ENCODE peak calls at places on chromosomes 4 and X, in five cellular contexts. X is dorsolateral prefrontal cortex, U is GM23338, N is brain microvascular endothelial cell, Z is ovary. D is an unnamed sample.

GRCh38 chr4:136369073-136369472 is 1163.2 kb downstream of the PCDH18 start:
- DNase-seq in N (no peak), Z (no peak), X (no peak), U (no peak), D (no peak)

GRCh38 chr4:83870551-83870950 is 334.6 kb downstream of the GPAT3 start:
- DNase-seq in N (no peak), X (no peak), Z (no peak), U (no peak), D (no peak)

GRCh38 chrX:39840141-39841126 is 257.3 kb downstream of the BCOR start:
- DNase-seq in Z (no peak), N (no peak), U (no peak), X (no peak), D (no peak)

GRCh38 chrX:81120270-81120935 is 81.3 kb downstream of the HMGN5 start:
- DNase-seq in N (no peak), Z (no peak), U (no peak), X (no peak), D (no peak)

GRCh38 chr4:99324978-99325377 is 3.8 kb upstream of the ADH1B start:
- DNase-seq in Z (peak; percentile 87), U (peak; percentile 2), X (no peak), N (peak; percentile 6), D (peak; percentile 63)

GRCh38 chrX:49039598-49040375 is 3.4 kb downstream of the TFE3 start:
- DNase-seq in N (peak; percentile 81), X (peak; percentile 42), U (peak; percentile 95), Z (peak; percentile 85), D (peak; percentile 63)

GRCh38 chr4:94410678-94411206 is 41.0 kb upstream of the PDLIM5 start:
- DNase-seq in Z (peak; percentile 46), X (no peak), U (no peak), N (peak; percentile 89), D (peak; percentile 55)

GRCh38 chrX:102746134-102746584 is 25.6 kb downstream of the GPRASP3 start:
- DNase-seq in X (peak; percentile 38), U (peak; percentile 49), Z (peak; percentile 41), N (no peak), D (peak; percentile 52)

GRCh38 chr4:99868126-99868596 is 26.1 kb downstream of the LAMTOR3 start:
- DNase-seq in N (peak; percentile 32), Z (no peak), U (peak; percentile 42), X (no peak), D (no peak)

GRCh38 chr4:78652282-78652876 is 100.8 kb downstream of the ANXA3 start:
- DNase-seq in U (no peak), X (no peak), Z (no peak), N (no peak), D (peak; percentile 27)

GRCh38 chr4:169658196-169658595 is 37.8 kb downstream of the CLCN3 start:
- DNase-seq in Z (no peak), N (no peak), X (no peak), U (no peak), D (no peak)

GRCh38 chrX:20313889-20314288 is 47.2 kb upstream of the RPS6KA3 start:
- DNase-seq in N (no peak), X (no peak), U (no peak), Z (no peak), D (no peak)

GRCh38 chr4:48962636-48963035 is 23.4 kb upstream of the CWH43 start:
- DNase-seq in Z (no peak), N (no peak), U (no peak), X (no peak), D (no peak)

GRCh38 chr4:1360423-1361283 is 13.6 kb downstream of the UVSSA start:
- DNase-seq in N (peak; percentile 31), Z (peak; percentile 84), X (no peak), U (no peak), D (no peak)

GRCh38 chr4:112944006-112944405 is 105.4 kb upstream of the ANK2 start:
- DNase-seq in Z (no peak), N (no peak), U (no peak), X (no peak), D (no peak)

GRCh38 chr4:73055241-73055897 is 14.1 kb downstream of the COX18 start:
- DNase-seq in Z (no peak), X (no peak), N (no peak), U (no peak), D (no peak)

GRCh38 chrX:2703991-2704369 is 12.9 kb downstream of the CD99 start:
- DNase-seq in U (peak; percentile 56), N (no peak), X (no peak), Z (no peak), D (peak; percentile 38)
- H3K4me3 ChIP-seq in U (no peak overlapping the region), N (no peak overlapping the region), X (no peak overlapping the region), Z (no peak overlapping the region), D (no peak overlapping the region)

GRCh38 chr4:6893449-6894085 is 16.1 kb upstream of the TBC1D14 start:
- DNase-seq in U (no peak), Z (no peak), X (no peak), N (peak; percentile 31), D (no peak)
- H3K27ac ChIP-seq in U (no peak overlapping the region), Z (no peak overlapping the region), X (no peak overlapping the region), N (peak overlapping the region; percentile 16), D (no peak overlapping the region)

DNA sequence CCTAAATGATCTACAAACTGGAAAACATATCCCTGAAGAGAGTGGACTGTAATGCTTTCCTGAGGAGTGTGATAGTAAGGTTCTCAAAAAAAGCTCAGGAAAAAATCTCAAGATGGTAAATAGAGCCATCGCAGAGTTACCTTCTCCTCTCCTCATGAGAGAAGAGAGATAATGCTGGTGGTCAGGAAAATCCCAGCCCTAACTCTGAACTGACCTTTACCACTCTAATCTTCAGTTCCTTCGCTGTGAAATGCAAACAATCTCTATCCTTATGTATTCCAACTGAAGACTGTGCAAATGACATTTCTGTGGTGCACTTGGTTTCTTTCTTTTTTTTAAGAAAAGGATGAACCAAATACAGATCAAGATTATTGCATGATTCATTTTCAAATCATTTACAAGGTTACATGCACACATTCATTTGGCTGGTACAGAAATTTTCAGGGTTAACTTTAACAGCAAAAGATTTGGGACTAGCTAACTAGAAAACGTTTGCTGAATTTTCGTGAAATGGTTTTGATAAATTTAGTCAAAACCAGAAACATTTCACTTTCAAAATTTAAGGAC is 8.3 kb downstream of the PPM1K start:
- DNase-seq in N (peak; percentile 20), U (no peak), Z (no peak), X (no peak), D (no peak)
- H3K4me3 ChIP-seq in N (no peak overlapping the region), U (no peak overlapping the region), Z (no peak overlapping the region), X (no peak overlapping the region), D (no peak overlapping the region)

DNA sequence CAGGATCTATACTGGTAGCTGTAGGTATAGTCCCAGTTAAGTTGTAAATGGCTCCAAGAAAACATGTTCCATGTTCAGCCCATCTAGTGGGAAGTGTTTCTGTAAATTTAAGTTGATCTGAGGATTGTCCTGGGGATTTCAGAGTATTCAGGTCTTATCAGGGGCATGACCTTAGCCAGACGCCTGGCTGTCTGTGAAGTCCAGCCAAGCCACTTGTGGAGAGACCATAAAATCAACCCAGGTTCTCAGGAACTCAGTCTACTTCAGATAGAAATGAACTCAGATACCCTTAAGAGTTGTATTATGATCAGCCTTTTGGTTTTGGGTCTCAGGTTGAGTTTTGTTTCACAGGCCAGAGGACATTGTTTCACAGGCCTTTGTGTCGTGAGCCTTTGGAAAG is 95.9 kb downstream of the EGF start:
- DNase-seq in U (no peak), Z (no peak), X (no peak), N (no peak), D (no peak)
- H3K27ac ChIP-seq in U (no peak overlapping the region), Z (no peak overlapping the region), X (no peak overlapping the region), N (no peak overlapping the region), D (no peak overlapping the region)

DNA sequence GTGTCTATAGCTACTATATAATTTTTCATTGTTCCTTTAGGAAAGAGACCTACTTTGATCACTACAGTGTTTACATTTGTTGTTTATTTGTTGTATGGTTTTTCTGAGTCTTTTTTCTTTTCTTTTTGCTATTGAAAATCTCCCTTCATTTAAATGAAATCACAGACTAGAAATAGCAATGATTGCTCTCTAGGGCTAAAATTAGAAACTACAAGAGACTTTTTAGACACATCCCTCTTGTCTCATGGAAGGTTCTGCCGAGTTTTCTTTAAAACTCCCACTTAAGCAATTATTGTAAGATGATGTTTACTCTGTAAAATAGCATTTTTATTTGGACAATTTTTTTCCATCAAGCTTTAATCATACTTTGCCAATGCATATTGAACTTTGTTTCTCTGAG is 136.6 kb downstream of the PALLD start:
- DNase-seq in Z (no peak), N (no peak), X (no peak), U (no peak), D (no peak)
- H3K4me3 ChIP-seq in Z (peak overlapping the region; percentile 63), N (peak overlapping the region; percentile 80), X (no peak overlapping the region), U (no peak overlapping the region), D (peak overlapping the region; percentile 59)

DNA sequence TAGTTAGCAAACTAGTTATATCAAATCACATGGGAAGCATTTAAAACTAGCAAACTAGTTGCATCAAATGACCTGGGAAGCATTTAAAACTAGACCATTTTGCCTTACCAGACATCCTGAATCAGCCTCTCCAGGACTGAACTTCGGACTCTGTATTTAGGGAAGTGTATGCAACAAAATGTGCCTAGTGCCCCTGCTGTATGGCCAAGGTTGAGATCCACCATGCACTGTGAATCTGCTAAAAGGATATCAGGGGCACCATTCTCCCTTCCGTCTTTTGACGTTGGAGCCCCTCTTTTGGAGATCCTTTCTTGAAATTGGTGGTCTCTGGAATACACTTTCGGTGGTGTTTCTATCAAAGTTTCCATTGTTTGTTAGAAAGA is 49.5 kb downstream of the CCNI start:
- DNase-seq in Z (no peak), X (no peak), N (no peak), U (no peak), D (no peak)
- H3K27ac ChIP-seq in Z (no peak overlapping the region), X (no peak overlapping the region), N (peak overlapping the region; percentile 35), U (no peak overlapping the region), D (no peak overlapping the region)

DNA sequence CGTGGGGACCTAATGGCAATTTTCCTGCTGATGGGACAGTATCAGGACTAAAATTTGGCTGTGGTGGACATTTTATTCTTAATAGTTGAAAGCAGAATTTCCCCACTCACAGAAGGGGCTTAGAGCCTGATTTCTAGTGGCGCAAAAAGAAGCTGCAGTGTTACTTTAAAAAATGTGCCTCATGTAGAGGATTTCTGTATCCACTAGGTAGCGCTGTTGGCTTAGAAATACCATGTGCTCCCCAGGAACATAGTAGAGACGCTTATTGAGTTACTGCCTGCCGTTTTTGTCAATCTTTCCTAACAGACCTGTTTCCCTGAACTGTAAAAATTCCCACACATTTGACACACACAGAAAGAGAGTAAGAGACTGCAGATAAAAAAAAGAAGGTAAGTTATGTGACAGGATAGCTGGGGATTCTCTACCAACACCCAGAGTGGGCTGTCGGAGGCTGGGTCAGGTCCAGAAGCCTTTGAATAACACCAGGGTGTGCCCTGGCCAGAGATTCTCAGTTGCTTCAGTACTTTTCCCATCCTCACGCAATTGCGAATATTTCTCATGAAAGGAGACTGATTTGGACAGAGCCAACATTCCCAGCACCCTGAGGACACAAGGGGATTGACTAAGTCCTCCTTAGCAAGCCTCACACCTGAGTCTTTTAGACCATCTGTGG is 88.4 kb downstream of the ZXDA start:
- DNase-seq in N (peak; percentile 31), Z (peak; percentile 8), X (no peak), U (peak; percentile 74), D (no peak)
- H3K4me3 ChIP-seq in N (no peak overlapping the region), Z (no peak overlapping the region), X (peak overlapping the region; percentile 30), U (no peak overlapping the region), D (peak overlapping the region; percentile 35)

GRCh38 chr4:140103676-140104075 is 50.3 kb downstream of the MAML3 start:
- DNase-seq in U (no peak), Z (no peak), X (no peak), N (peak; percentile 60), D (no peak)
- H3K27ac ChIP-seq in U (no peak overlapping the region), Z (no peak overlapping the region), X (no peak overlapping the region), N (peak overlapping the region; percentile 64), D (no peak overlapping the region)

D was measured in heart right ventricle.